ENCODE peak calls at places on chromosome 15, in four cellular contexts. H is osteocyte, Z is HepG2, X is BE2C. D is an unnamed sample.

GRCh38 chr15:65846120-65846519 is 23.2 kb upstream of the RAB11A start:
- DNase-seq in H (no peak), X (no peak), Z (no peak), D (no peak)

GRCh38 chr15:35444557-35445204 is 101.3 kb downstream of the DPH6 start:
- DNase-seq in H (no peak), Z (peak), X (peak), D (peak)

GRCh38 chr15:58957101-58957973 is 23.9 kb upstream of the SLTM start:
- DNase-seq in Z (peak), X (peak), H (no peak), D (peak)

GRCh38 chr15:82875411-82876003 is 66.1 kb downstream of the WHAMM start:
- DNase-seq in H (no peak), X (no peak), Z (no peak), D (no peak)

GRCh38 chr15:83850846-83851245 is 196.9 kb downstream of the ADAMTSL3 start:
- DNase-seq in X (no peak), H (no peak), Z (no peak), D (no peak)

GRCh38 chr15:101043911-101044624 is 124.9 kb downstream of the LRRK1 start:
- DNase-seq in Z (no peak), X (peak), H (peak), D (no peak)

GRCh38 chr15:74210729-74211128 is 8.1 kb upstream of the STRA6 start:
- DNase-seq in X (no peak), H (no peak), Z (no peak), D (no peak)

GRCh38 chr15:83848315-83849050 is 194.6 kb downstream of the ADAMTSL3 start:
- DNase-seq in X (no peak), Z (no peak), H (no peak), D (no peak)

GRCh38 chr15:57646057-57646456 is 54.4 kb downstream of the MYZAP start:
- DNase-seq in H (no peak), X (no peak), Z (no peak), D (no peak)

GRCh38 chr15:91968610-91969009 is 115.1 kb downstream of the SLCO3A1 start:
- DNase-seq in Z (no peak), X (no peak), H (no peak), D (no peak)

GRCh38 chr15:58117619-58118018 is 20.6 kb upstream of the AQP9 start:
- DNase-seq in X (no peak), Z (peak), H (no peak), D (no peak)

GRCh38 chr15:38130739-38131498 is 121.7 kb upstream of the SPRED1 start:
- DNase-seq in Z (no peak), H (no peak), X (no peak), D (peak)

GRCh38 chr15:100097342-100097899 is 244.4 kb downstream of the ADAMTS17 start:
- DNase-seq in X (no peak), Z (no peak), H (peak), D (no peak)

GRCh38 chr15:81897011-81897677 is 148.7 kb downstream of the MEX3B start:
- DNase-seq in Z (no peak), H (no peak), X (no peak), D (no peak)

GRCh38 chr15:89677381-89677780 is 1.8 kb downstream of the PLIN1 start:
- DNase-seq in X (no peak), Z (no peak), H (peak), D (no peak)

GRCh38 chr15:97683816-97684215 is 276.7 kb upstream of the ARRDC4 start:
- DNase-seq in H (no peak), X (no peak), Z (no peak), D (no peak)

GRCh38 chr15:98866503-98866902 is 141.1 kb downstream of the PGPEP1L start:
- DNase-seq in H (no peak), Z (no peak), X (peak), D (no peak)

GRCh38 chr15:69511015-69511414 is 58.4 kb downstream of the RPLP1 start:
- DNase-seq in Z (no peak), X (no peak), H (peak), D (no peak)

GRCh38 chr15:90594297-90594696 is 64.6 kb downstream of the CRTC3 start:
- DNase-seq in Z (no peak), X (no peak), H (no peak), D (no peak)

GRCh38 chr15:78992416-78993256 is 47.8 kb upstream of the CTSH start:
- DNase-seq in X (peak), Z (no peak), H (no peak), D (no peak)

GRCh38 chr15:38864122-38864521 is 299.5 kb upstream of the RASGRP1 start:
- DNase-seq in H (no peak), X (no peak), Z (no peak), D (no peak)

GRCh38 chr15:71465109-71465508 is 345.2 kb upstream of the NR2E3 start:
- DNase-seq in Z (no peak), X (no peak), H (no peak), D (no peak)

GRCh38 chr15:83248151-83248851 is 36.2 kb downstream of the BNC1 start:
- DNase-seq in X (peak), H (no peak), Z (peak), D (peak)

GRCh38 chr15:42149493-42150245 is 6.8 kb downstream of the PLA2G4F start:
- DNase-seq in X (no peak), H (no peak), Z (peak), D (no peak)

GRCh38 chr15:59298876-59299275 is 73.8 kb downstream of the MYO1E start:
- DNase-seq in Z (no peak), X (no peak), H (no peak), D (no peak)

GRCh38 chr15:89101302-89102191 is 13.3 kb downstream of the ABHD2 start:
- DNase-seq in Z (peak), H (peak), X (no peak), D (no peak)

GRCh38 chr15:80839764-80840130 is 60.6 kb downstream of the CEMIP start:
- DNase-seq in H (no peak), X (no peak), Z (no peak), D (no peak)

GRCh38 chr15:86382341-86382740 is 302.7 kb downstream of the AGBL1 start:
- DNase-seq in X (no peak), H (no peak), Z (no peak), D (no peak)

GRCh38 chr15:92958105-92958504 is 58.0 kb downstream of the CHD2 start:
- DNase-seq in H (no peak), Z (no peak), X (no peak), D (no peak)

GRCh38 chr15:33031324-33031736 is 163.2 kb downstream of the FMN1 start:
- DNase-seq in X (peak), Z (no peak), H (no peak), D (no peak)

GRCh38 chr15:72758195-72758594 is 25.4 kb downstream of the ADPGK start:
- DNase-seq in Z (no peak), X (no peak), H (no peak), D (no peak)

GRCh38 chr15:53762916-53763315 is 3.5 kb upstream of the WDR72 start:
- DNase-seq in X (no peak), H (no peak), Z (no peak), D (no peak)

GRCh38 chr15:45425135-45425534 is 46.8 kb upstream of the GATM start:
- DNase-seq in H (no peak), Z (no peak), X (no peak), D (no peak)

GRCh38 chr15:35062164-35063099 is 22.7 kb downstream of the NANOGP8 start:
- DNase-seq in Z (no peak), H (no peak), X (no peak), D (no peak)

GRCh38 chr15:49372366-49372765 is 50.7 kb upstream of the FGF7 start:
- DNase-seq in Z (no peak), X (no peak), H (no peak), D (no peak)

GRCh38 chr15:23642413-23643044 is 5.1 kb downstream of the MAGEL2 start:
- DNase-seq in X (peak), Z (peak), H (no peak), D (peak)

GRCh38 chr15:51366911-51367310 is 25.5 kb downstream of the GLDN start:
- DNase-seq in X (no peak), H (no peak), Z (no peak), D (no peak)
- TF ChIP-seq CTCF in X (no peak), H (no peak), Z (peak), D (no peak)

GRCh38 chr15:48025118-48025517 is 95.7 kb upstream of the SLC24A5 start:
- DNase-seq in Z (no peak), H (no peak), X (no peak), D (no peak)
- TF ChIP-seq CTCF in Z (no peak), H (peak), X (no peak), D (no peak)

GRCh38 chr15:77656294-77656693 is 23.6 kb upstream of the LINGO1 start:
- DNase-seq in H (no peak), Z (no peak), X (no peak), D (no peak)

GRCh38 chr15:77659350-77660321 is 26.9 kb upstream of the LINGO1 start:
- DNase-seq in X (peak), H (no peak), Z (peak), D (peak)

GRCh38 chr15:77657629-77658238 is 25.0 kb upstream of the LINGO1 start:
- DNase-seq in H (no peak), Z (no peak), X (no peak), D (no peak)

GRCh38 chr15:77653832-77654480 is 21.2 kb upstream of the LINGO1 start:
- DNase-seq in Z (no peak), X (no peak), H (no peak), D (no peak)

DNA sequence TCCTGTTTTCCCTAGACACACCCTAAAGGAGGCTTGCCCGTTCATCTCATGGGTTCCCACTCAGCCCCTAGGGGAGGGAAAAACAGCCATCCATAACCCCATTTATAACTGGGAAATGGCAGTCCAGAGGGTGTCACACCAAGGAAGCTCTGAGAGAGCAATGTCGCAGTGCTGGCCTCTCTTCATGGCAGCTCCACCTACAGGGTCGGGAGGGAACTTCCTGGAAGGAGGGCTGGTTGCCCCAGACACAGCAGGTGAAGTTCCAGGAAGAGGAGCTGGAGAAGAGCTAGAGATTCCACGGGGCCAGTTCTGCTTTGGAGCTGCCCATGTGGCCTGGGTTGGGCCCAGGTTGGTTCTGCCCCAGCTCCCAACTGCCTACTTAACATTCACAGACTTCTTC is 22.3 kb upstream of the LINGO1 start:
- DNase-seq in X (peak), Z (peak), H (no peak), D (peak)
- TF ChIP-seq CTCF in X (peak), Z (peak), H (peak), D (peak)

GRCh38 chr15:40785158-40785557 is 15.4 kb downstream of the C15orf62 start:
- DNase-seq in H (no peak), Z (no peak), X (no peak), D (no peak)
- TF ChIP-seq CTCF in H (no peak), Z (peak), X (no peak), D (no peak)

DNA sequence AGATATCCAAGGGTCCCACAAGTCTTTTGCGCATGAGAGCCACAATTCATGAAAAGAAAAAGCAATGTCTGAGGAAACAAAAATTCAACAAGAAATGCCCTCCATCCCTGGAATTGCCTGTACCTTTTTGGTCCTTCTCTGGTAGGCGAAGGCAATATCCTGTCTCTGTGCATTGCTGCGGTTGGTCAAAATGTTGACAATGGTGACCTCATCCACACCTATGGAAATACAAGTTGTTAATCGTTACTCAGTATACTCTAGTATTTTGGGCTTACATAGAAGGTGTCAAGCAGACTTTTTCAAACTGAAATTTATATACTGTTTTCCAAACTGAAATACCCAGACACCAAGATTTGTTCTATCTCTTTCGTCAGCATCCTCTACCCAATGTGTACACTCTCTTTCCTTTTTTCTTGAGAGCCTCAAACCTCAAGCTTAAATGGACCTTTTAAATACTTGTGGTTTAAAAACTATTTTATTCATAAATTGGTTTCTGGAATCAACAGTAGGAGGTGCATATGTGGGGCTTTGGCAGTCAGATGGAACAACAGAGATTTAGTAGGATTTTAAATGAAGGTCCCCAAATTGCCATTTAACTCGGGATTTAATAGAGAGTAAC is 33.4 kb downstream of the ANXA2 start:
- DNase-seq in X (no peak), H (no peak), Z (no peak), D (no peak)
- TF ChIP-seq CTCF in X (no peak), H (no peak), Z (no peak), D (no peak)

GRCh38 chr15:47670365-47670764 is 46.9 kb upstream of the SEMA6D start:
- DNase-seq in Z (no peak), H (no peak), X (no peak), D (no peak)
- TF ChIP-seq CTCF in Z (no peak), H (no peak), X (no peak), D (no peak)